ENCODE peak calls at places on chromosomes 4 and X, in seven cellular contexts. X is left ventricle myocardium inferior, L is mesenchymal stem cell, P is body of pancreas, K is IMR-90, Y is OCI-LY7, I is iPS DF 6.9. J is an unnamed sample. For H3K36me3, the result is how much of the 10 kb centered on the place peaks cover.

GRCh38 chr4:173181769-173182374 is 13.3 kb downstream of the GALNT7 start:
- DNase-seq in X (no peak), L (peak), P (no peak), K (peak), Y (no peak), I (no peak), J (peak)

GRCh38 chr4:113059783-113060182 is 10.3 kb downstream of the ANK2 start:
- DNase-seq in X (no peak), L (no peak), P (no peak), K (no peak), Y (no peak), I (no peak), J (no peak)

GRCh38 chrX:153700376-153700945 is 12.7 kb downstream of the SLC6A8 start:
- DNase-seq in X (no peak), L (no peak), P (no peak), K (no peak), Y (no peak), I (no peak), J (no peak)

GRCh38 chr4:107153228-107153627 is 117.1 kb upstream of the DKK2 start:
- DNase-seq in X (no peak), L (no peak), P (no peak), K (no peak), Y (no peak), I (no peak), J (no peak)

GRCh38 chr4:149836546-149836945 is 20.9 kb upstream of the IQCM start:
- DNase-seq in X (no peak), L (peak), P (no peak), K (peak), Y (no peak), I (no peak), J (peak)

GRCh38 chr4:154376461-154376860 is 115.1 kb downstream of the DCHS2 start:
- DNase-seq in X (no peak), L (no peak), P (no peak), K (no peak), Y (no peak), I (no peak), J (no peak)

GRCh38 chr4:144507309-144508101 is 138.5 kb upstream of the HHIP start:
- DNase-seq in X (no peak), L (no peak), P (no peak), K (peak), Y (no peak), I (no peak), J (no peak)

GRCh38 chrX:80431502-80431832 is 11.2 kb downstream of the TENT5D start:
- DNase-seq in X (no peak), L (no peak), P (no peak), K (no peak), Y (no peak), I (no peak), J (no peak)

GRCh38 chrX:20116575-20117240 is at the start of gene MAP7D2:
- DNase-seq in X (no peak), L (no peak), P (no peak), K (no peak), Y (no peak), I (no peak), J (no peak)

GRCh38 chrX:40030205-40030604 is 67.6 kb downstream of the BCOR start:
- DNase-seq in X (no peak), L (no peak), P (no peak), K (no peak), Y (no peak), I (no peak), J (no peak)

GRCh38 chr4:18536420-18536819 is 514.9 kb upstream of the LCORL start:
- DNase-seq in X (no peak), L (no peak), P (no peak), K (no peak), Y (no peak), I (peak), J (no peak)

GRCh38 chr4:183407128-183407585 is 37.3 kb upstream of the CDKN2AIP start:
- DNase-seq in X (peak), L (peak), P (peak), K (peak), Y (peak), I (peak), J (peak)

GRCh38 chr4:20676773-20677172 is 23.5 kb upstream of the PACRGL start:
- DNase-seq in X (no peak), L (no peak), P (no peak), K (no peak), Y (no peak), I (no peak), J (no peak)

GRCh38 chrX:111615227-111615626 is 65.7 kb upstream of the ALG13 start:
- DNase-seq in X (no peak), L (no peak), P (no peak), K (no peak), Y (no peak), I (no peak), J (no peak)

GRCh38 chr4:94339779-94340178 is 2.9 kb downstream of the HPGDS start:
- DNase-seq in X (no peak), L (no peak), P (no peak), K (no peak), Y (no peak), I (no peak), J (no peak)

GRCh38 chrX:17803449-17803848 is 57.6 kb downstream of the RAI2 start:
- DNase-seq in X (no peak), L (no peak), P (no peak), K (no peak), Y (no peak), I (no peak), J (no peak)

GRCh38 chr4:84648863-84649647 is 66.1 kb downstream of the CDS1 start:
- DNase-seq in X (no peak), L (no peak), P (no peak), K (no peak), Y (no peak), I (no peak), J (no peak)

GRCh38 chr4:127686656-127687055 is 43.5 kb upstream of the SLC25A31 start:
- DNase-seq in X (no peak), L (no peak), P (no peak), K (peak), Y (no peak), I (no peak), J (no peak)

GRCh38 chr4:155546451-155546850 is 120.2 kb upstream of the GUCY1A1 start:
- DNase-seq in X (no peak), L (no peak), P (no peak), K (peak), Y (no peak), I (no peak), J (no peak)

GRCh38 chr4:76784237-76784636 is 113.7 kb downstream of the SOWAHB start:
- DNase-seq in X (no peak), L (no peak), P (no peak), K (no peak), Y (no peak), I (no peak), J (no peak)

GRCh38 chrX:133638285-133638684 is 223.0 kb upstream of the GPC4 start:
- DNase-seq in X (no peak), L (no peak), P (no peak), K (no peak), Y (no peak), I (no peak), J (no peak)

GRCh38 chrX:149909324-149910177 is 19.8 kb upstream of the HSFX4 start:
- DNase-seq in X (no peak), L (no peak), P (no peak), K (no peak), Y (no peak), I (no peak), J (no peak)

GRCh38 chrX:71619193-71619592 is 882 bp upstream of the CXCR3 start:
- DNase-seq in X (no peak), L (no peak), P (no peak), K (no peak), Y (no peak), I (no peak), J (no peak)

GRCh38 chr4:69858683-69859082 is 1.3 kb downstream of the SULT1E1 start:
- DNase-seq in X (no peak), L (peak), P (no peak), K (no peak), Y (no peak), I (no peak), J (no peak)

GRCh38 chrX:119118780-119119395 is 8.7 kb downstream of the KIAA1210 start:
- DNase-seq in X (peak), L (peak), P (peak), K (peak), Y (peak), I (peak), J (peak)

GRCh38 chrX:147733369-147733768 is 178.3 kb upstream of the FMR1 start:
- DNase-seq in X (no peak), L (no peak), P (no peak), K (no peak), Y (no peak), I (no peak), J (no peak)

GRCh38 chr4:128221556-128221955 is 66.1 kb downstream of the PGRMC2 start:
- DNase-seq in X (no peak), L (no peak), P (no peak), K (no peak), Y (no peak), I (no peak), J (no peak)

GRCh38 chrX:54484666-54485065 is 11.4 kb downstream of the FGD1 start:
- DNase-seq in X (peak), L (no peak), P (no peak), K (no peak), Y (no peak), I (no peak), J (no peak)

GRCh38 chr4:85780664-85781063 is 305.7 kb downstream of the ARHGAP24 start:
- DNase-seq in X (no peak), L (peak), P (no peak), K (no peak), Y (peak), I (no peak), J (peak)

GRCh38 chr4:87108142-87108546 is 112.3 kb downstream of the KLHL8 start:
- DNase-seq in X (no peak), L (peak), P (no peak), K (peak), Y (no peak), I (no peak), J (peak)

GRCh38 chrX:9880237-9880636 is 86.9 kb upstream of the CLDN34 start:
- DNase-seq in X (no peak), L (no peak), P (no peak), K (no peak), Y (no peak), I (no peak), J (no peak)

DNA sequence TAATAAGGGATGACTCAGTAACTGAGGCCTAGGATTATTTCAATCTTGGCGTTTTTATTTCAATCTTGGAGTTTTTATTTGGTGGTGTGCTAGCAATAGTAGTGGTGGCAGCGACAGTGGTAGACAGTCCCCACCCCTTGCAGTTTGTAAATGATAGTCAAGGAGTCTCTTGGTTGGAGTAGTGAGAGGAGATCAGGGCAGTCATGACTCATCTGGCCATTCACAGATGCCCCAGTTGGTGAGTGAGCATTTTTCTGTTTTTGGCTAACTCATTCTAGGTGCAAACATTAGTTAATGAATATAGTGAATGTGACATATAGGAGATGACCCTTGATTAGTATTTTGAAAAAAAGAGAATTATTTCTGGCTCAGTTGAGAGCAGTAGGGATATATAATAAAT is 93.5 kb upstream of the ADAD1 start:
- DNase-seq in X (no peak), L (peak), P (no peak), K (peak), Y (no peak), I (no peak), J (no peak)
- H3K36me3 ChIP-seq in X (half or more), L (under half), P (under half), K (under half), Y (under half), I (under half), J (half or more)

DNA sequence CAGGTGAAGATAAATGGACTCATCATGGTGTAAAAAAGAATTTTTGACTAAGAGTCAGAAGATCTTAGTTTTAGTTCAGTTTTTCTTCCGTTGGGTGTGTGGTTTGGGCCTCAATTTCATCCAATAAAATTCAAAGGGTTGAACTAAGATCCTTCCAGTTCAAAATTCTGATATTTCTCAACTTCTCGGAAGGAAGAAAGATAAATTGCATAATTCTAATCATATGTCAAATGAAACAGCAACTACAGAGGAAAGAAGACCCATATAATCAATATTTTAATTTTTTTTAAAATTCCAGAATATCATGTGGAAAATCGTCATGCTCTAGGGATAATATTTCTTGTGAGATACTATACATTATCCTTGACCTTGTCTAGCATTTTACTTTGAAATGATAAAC is 192.8 kb downstream of the SPRY1 start:
- DNase-seq in X (no peak), L (no peak), P (no peak), K (no peak), Y (no peak), I (no peak), J (no peak)
- H3K4me3 ChIP-seq in X (no peak), L (no peak), P (no peak), K (no peak), Y (no peak), I (no peak), J (no peak)

GRCh38 chr4:169137555-169137920 is 127.5 kb upstream of the CBR4 start:
- DNase-seq in X (no peak), L (no peak), P (no peak), K (no peak), Y (no peak), I (no peak), J (no peak)

GRCh38 chr4:169136330-169136729 is 126.3 kb upstream of the CBR4 start:
- DNase-seq in X (no peak), L (no peak), P (no peak), K (no peak), Y (no peak), I (no peak), J (no peak)

GRCh38 chr4:169135776-169136175 is 125.7 kb upstream of the CBR4 start:
- DNase-seq in X (no peak), L (no peak), P (no peak), K (no peak), Y (no peak), I (no peak), J (no peak)

GRCh38 chr4:169139013-169139412 is 129.0 kb upstream of the CBR4 start:
- DNase-seq in X (no peak), L (no peak), P (no peak), K (no peak), Y (no peak), I (no peak), J (no peak)

DNA sequence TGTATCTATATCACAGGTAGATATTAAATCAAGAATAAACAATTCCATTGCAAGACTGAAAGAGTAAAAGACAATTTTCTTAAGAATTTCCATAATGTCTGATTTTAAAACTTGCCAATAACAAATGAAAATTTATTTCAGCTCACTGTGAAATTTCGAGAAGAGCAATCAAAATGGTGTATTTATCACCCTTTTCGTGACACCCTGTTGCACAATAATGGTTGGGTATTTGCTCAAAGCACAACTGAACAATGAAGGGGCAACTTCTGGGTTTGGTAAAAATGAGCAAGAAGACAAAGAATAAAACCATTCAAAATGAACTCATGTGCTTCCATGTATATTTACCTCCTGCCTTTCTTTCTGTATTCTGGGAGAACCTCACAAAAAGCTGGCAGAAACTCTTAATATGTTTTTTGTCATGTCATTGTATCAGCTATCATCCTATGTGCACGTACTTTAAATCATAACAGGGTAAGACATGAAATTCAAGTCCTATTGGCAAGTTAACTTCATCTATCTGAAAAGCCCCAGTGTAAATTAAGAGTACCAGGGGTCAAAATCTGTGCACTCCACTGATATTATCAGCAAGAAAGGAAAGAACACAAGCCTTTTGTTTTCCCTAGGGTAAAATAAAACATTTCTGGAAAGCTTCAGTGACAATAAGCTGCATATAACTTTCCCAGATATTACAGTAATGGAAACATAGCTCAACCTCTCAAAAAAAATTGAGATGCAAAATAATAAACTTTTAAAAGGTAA is 126.9 kb upstream of the CBR4 start:
- DNase-seq in X (no peak), L (no peak), P (no peak), K (no peak), Y (no peak), I (no peak), J (no peak)
- H3K36me3 ChIP-seq in X (under half), L (under half), P (under half), K (under half), Y (under half), I (under half), J (half or more)

DNA sequence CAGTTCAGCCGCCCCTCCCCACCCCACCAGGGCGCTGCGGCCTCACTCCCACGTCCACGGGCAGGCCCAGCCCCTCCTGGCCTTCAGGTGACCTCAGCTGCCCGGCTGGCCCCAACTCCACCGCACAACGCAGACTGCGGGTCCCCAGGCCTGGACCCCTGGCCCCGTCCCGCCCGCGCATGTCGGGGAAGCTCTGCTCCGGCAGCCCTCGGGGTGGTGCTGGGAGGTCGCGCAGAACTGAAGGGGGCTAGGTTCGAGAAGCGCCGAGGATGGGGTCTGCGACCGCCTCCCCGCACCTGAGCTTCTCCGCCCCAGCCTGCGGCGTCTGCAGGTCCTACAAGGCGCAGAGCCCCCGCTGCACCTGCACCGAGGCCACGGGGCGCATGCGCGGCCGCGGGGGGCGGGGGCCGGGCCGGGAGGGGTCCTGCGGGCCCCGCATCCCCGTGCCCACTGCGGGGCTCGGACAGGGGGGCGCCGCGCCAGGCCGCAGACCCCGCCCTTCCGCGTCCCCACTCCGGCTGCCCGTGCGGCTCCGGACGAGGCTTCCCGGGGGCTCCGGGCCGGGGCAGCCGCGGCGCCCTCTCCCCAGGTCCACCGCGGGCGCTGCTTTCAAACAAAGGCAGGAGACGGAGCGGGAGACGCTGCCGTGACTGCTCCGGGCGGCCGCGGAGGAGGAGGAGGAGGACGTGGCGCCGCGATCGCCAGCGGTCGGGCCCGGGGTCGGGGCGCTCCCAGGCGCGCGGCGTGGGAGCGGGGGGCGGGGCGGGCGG is 678 bp upstream of the NAT8L start:
- DNase-seq in X (peak), L (peak), P (no peak), K (no peak), Y (no peak), I (no peak), J (peak)
- H3K4me3 ChIP-seq in X (peak), L (peak), P (no peak), K (peak), Y (no peak), I (peak), J (no peak)

DNA sequence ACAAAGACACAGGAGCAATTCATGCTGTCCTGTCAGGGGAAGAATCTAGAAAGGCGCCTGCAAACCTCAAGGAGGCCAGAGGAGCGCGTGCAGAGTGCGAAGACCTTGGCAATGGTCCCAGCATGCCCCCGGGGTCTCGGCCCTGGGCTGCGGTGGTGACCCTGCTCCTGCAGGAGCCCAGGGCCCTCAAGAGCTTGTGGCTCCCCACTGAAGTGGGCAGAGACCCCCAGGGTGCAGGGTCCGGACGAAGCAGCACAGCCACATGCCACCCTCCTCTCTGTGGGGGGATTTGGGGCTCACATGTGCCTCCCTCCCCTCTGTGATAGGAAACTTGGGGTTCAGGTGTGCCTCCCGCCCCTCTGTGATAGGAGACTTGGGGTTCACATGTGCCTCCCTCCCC is 39.3 kb downstream of the GAK start:
- DNase-seq in X (no peak), L (no peak), P (no peak), K (no peak), Y (no peak), I (no peak), J (no peak)
- H3K36me3 ChIP-seq in X (half or more), L (half or more), P (under half), K (half or more), Y (half or more), I (under half), J (half or more)

GRCh38 chrX:56803849-56804681 is 75.0 kb downstream of the NBDY start:
- DNase-seq in X (no peak), L (no peak), P (no peak), K (no peak), Y (no peak), I (no peak), J (no peak)
- H3K4me3 ChIP-seq in X (no peak), L (no peak), P (no peak), K (no peak), Y (no peak), I (no peak), J (peak)

DNA sequence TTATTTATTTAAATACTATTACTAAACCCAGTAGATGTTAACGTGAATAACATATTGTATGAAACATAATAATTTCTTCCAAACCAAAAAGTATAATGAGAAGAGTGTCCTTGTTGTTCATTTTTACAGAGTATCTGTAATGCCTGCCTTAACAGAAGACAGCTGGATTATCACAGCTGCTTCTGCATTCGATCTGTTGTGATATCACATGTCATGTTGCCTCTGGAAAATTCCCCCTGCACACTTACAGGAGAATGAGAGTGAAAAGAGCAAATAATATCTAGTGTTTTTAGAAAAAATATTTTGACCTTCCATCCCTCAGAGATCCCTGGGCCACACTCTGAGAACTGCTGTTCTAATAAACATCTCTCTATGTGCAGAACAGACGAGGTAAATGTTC is 240.1 kb upstream of the NOCT start:
- DNase-seq in X (no peak), L (no peak), P (no peak), K (no peak), Y (no peak), I (no peak), J (no peak)
- H3K36me3 ChIP-seq in X (under half), L (under half), P (under half), K (under half), Y (under half), I (under half), J (under half)